ENCODE peak calls at places on chromosomes 11 and 22, in eight cellular contexts. H, K, X, W, T, M, J and D are unnamed samples.

GRCh38 chr11:60941371-60942119 is 10.4 kb downstream of the SLC15A3 start:
- DNase-seq in H (no peak), K (no peak), X (no peak), W (no peak), T (no peak), M (no peak), J (no peak), D (no peak)

GRCh38 chr22:24834845-24835570 is 29.0 kb downstream of the SGSM1 start:
- DNase-seq in H (no peak), K (no peak), X (peak; percentile 28), W (no peak), T (no peak), M (no peak), J (no peak), D (no peak)

GRCh38 chr22:46070215-46070721 is 80.1 kb upstream of the PPARA start:
- DNase-seq in H (no peak), K (no peak), X (peak; percentile 79), W (peak; percentile 71), T (no peak), M (peak; percentile 20), J (no peak), D (no peak)

GRCh38 chr11:58058276-58059010 is 27.7 kb downstream of the OR6Q1 start:
- DNase-seq in H (no peak), K (no peak), X (no peak), W (no peak), T (no peak), M (no peak), J (no peak), D (no peak)

GRCh38 chr11:57323503-57324153 is 1.1 kb downstream of the TNKS1BP1 start:
- DNase-seq in H (no peak), K (no peak), X (peak; percentile 47), W (no peak), T (no peak), M (no peak), J (no peak), D (no peak)

GRCh38 chr11:84857746-84858145 is 769.4 kb downstream of the DLG2 start:
- DNase-seq in H (no peak), K (no peak), X (peak; percentile 53), W (no peak), T (no peak), M (no peak), J (no peak), D (no peak)

GRCh38 chr22:25360411-25360810 is 141.0 kb downstream of the CRYBB2 start:
- DNase-seq in H (no peak), K (no peak), X (no peak), W (no peak), T (no peak), M (no peak), J (no peak), D (no peak)

GRCh38 chr22:26321469-26321913 is 107.6 kb upstream of the ASPHD2 start:
- DNase-seq in H (peak; percentile 82), K (no peak), X (peak; percentile 39), W (no peak), T (no peak), M (no peak), J (no peak), D (no peak)

GRCh38 chr11:11588243-11588642 is 33.6 kb downstream of the GALNT18 start:
- DNase-seq in H (no peak), K (no peak), X (no peak), W (no peak), T (no peak), M (no peak), J (no peak), D (no peak)

GRCh38 chr22:20174785-20175596 is 24.1 kb upstream of the CCDC188 start:
- DNase-seq in H (no peak), K (no peak), X (peak; percentile 31), W (no peak), T (no peak), M (no peak), J (peak; percentile 10), D (no peak)

GRCh38 chr11:75668508-75669297 is at the start of gene MAP6:
- DNase-seq in H (no peak), K (peak; percentile 51), X (peak; percentile 31), W (no peak), T (no peak), M (no peak), J (no peak), D (no peak)

GRCh38 chr22:35034963-35035362 is 31.0 kb upstream of the ISX start:
- DNase-seq in H (no peak), K (no peak), X (no peak), W (no peak), T (no peak), M (no peak), J (no peak), D (no peak)

GRCh38 chr11:123684601-123685000 is 30.2 kb upstream of the SCN3B start:
- DNase-seq in H (no peak), K (no peak), X (no peak), W (no peak), T (no peak), M (no peak), J (no peak), D (no peak)

GRCh38 chr11:69058501-69059270 is 10.0 kb downstream of the TPCN2 start:
- DNase-seq in H (no peak), K (no peak), X (no peak), W (no peak), T (no peak), M (no peak), J (no peak), D (no peak)

GRCh38 chr11:111236355-111236754 is 9.2 kb upstream of the POU2AF2 start:
- DNase-seq in H (no peak), K (peak; percentile 76), X (no peak), W (no peak), T (no peak), M (no peak), J (no peak), D (no peak)

GRCh38 chr11:61671527-61671926 is 8.7 kb upstream of the DAGLA start:
- DNase-seq in H (no peak), K (no peak), X (no peak), W (no peak), T (no peak), M (no peak), J (no peak), D (no peak)

GRCh38 chr11:110356769-110357671 is 60.6 kb upstream of the RDX start:
- DNase-seq in H (peak; percentile 6), K (no peak), X (peak; percentile 53), W (no peak), T (no peak), M (no peak), J (no peak), D (no peak)

GRCh38 chr11:2792376-2793250 is 92.8 kb upstream of the KCNQ1OT1 start:
- DNase-seq in H (no peak), K (no peak), X (no peak), W (no peak), T (no peak), M (no peak), J (no peak), D (no peak)